ENCODE peak calls at places on chromosome 12, in six cellular contexts. R is neuronal stem cell, U is H1, L is mesendoderm, F is IMR-90, W is mesenchymal stem cell. T is an unnamed sample.

GRCh38 chr12:131218291-131219172 is 264.8 kb downstream of the ADGRD1 start:
- DNase-seq in R (no peak), U (no peak), L (peak; percentile 80), F (no peak), W (no peak), T (peak; percentile 84)

GRCh38 chr12:68378859-68379628 is 46.9 kb upstream of the MDM1 start:
- DNase-seq in R (no peak), U (no peak), L (no peak), F (no peak), W (no peak), T (no peak)

GRCh38 chr12:100993916-100994315 is 199.3 kb downstream of the ANO4 start:
- DNase-seq in R (no peak), U (no peak), L (peak; percentile 49), F (no peak), W (no peak), T (no peak)

GRCh38 chr12:66952668-66953067 is 273.8 kb upstream of the GRIP1 start:
- DNase-seq in R (no peak), U (no peak), L (no peak), F (no peak), W (no peak), T (no peak)

GRCh38 chr12:102120564-102120873 is 536 bp downstream of the PARPBP start:
- DNase-seq in R (no peak), U (no peak), L (no peak), F (no peak), W (no peak), T (no peak)

GRCh38 chr12:11716794-11717532 is 67.5 kb downstream of the ETV6 start:
- DNase-seq in R (no peak), U (no peak), L (no peak), F (peak; percentile 56), W (peak; percentile 90), T (no peak)

GRCh38 chr12:121797937-121798801 is 4.7 kb upstream of the RHOF start:
- DNase-seq in R (no peak), U (no peak), L (peak; percentile 81), F (peak; percentile 50), W (peak; percentile 41), T (no peak)

GRCh38 chr12:76135456-76135855 is 51.0 kb upstream of the NAP1L1 start:
- DNase-seq in R (no peak), U (no peak), L (no peak), F (no peak), W (no peak), T (no peak)

GRCh38 chr12:84046869-84047268 is 865.7 kb downstream of the SLC6A15 start:
- DNase-seq in R (no peak), U (no peak), L (no peak), F (no peak), W (no peak), T (no peak)

GRCh38 chr12:51864701-51865469 is 16.4 kb upstream of the FIGNL2 start:
- DNase-seq in R (no peak), U (no peak), L (peak; percentile 21), F (no peak), W (no peak), T (peak; percentile 51)
- H4K8ac ChIP-seq in R (peak overlapping the region; percentile 53), U (no peak overlapping the region), L (no peak overlapping the region), F (no peak overlapping the region), W (peak overlapping the region; percentile 47), T (no peak overlapping the region)

GRCh38 chr12:52232233-52232915 is 669 bp upstream of the KRT7 start:
- DNase-seq in R (no peak), U (no peak), L (peak; percentile 28), F (no peak), W (no peak), T (no peak)
- H3K4me2 ChIP-seq in R (peak overlapping the region; percentile 84), U (peak overlapping the region; percentile 76), L (peak overlapping the region; percentile 18), F (no peak overlapping the region), W (no peak overlapping the region), T (peak overlapping the region; percentile 58)

DNA sequence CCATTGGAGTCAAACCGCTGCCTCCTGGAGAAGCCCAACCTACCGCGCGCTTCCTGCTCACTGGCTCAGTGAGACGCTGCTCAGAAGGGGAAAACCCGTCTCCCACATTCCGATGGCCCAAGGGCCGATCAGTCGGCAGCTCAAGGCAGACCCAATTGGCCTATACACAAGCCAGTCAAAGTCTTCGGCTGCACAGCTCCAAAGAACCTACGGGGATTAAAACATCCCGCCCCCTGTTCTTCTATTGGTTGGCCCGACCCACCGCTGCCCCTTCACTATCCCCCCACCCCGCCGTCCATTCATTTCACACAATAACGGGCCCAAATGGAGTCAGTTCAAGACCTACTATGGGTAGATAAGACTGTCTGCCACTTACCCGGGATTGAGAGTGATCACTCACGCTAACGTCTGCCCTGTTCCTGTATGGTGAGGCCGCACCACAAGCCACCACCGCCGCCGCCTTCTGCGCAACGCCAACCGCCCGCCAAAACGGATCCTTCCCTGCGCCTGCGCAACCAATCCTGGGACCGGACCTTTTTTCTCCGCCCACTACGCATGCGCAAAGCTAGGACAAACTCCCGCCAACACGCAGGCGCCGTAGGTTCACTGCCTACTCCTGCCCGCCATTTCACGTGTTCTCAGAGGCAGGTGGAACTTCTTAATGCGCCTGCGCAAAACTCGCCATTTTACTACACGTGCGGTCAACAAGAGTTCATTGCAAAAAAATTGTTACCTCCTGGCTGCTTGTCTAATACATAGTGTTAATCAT is at the start of gene CBX5:
- DNase-seq in R (peak; percentile 100), U (peak; percentile 96), L (peak; percentile 100), F (peak; percentile 100), W (peak; percentile 100), T (peak; percentile 100)
- H4K8ac ChIP-seq in R (peak within 1 kb of the TSS; percentile 78), U (peak within 1 kb of the TSS; percentile 99), L (peak within 1 kb of the TSS; percentile 5), F (peak within 1 kb of the TSS; percentile 93), W (peak within 1 kb of the TSS; percentile 83), T (peak within 1 kb of the TSS; percentile 99)

GRCh38 chr12:2606186-2606910 is 188.4 kb upstream of the FKBP4 start:
- DNase-seq in R (no peak), U (no peak), L (no peak), F (no peak), W (no peak), T (no peak)
- H3K4me2 ChIP-seq in R (no peak overlapping the region), U (no peak overlapping the region), L (no peak overlapping the region), F (no peak overlapping the region), W (no peak overlapping the region), T (no peak overlapping the region)

GRCh38 chr12:6547987-6548386 is 7.9 kb downstream of the IFFO1 start:
- DNase-seq in R (no peak), U (no peak), L (peak; percentile 82), F (peak; percentile 89), W (peak; percentile 82), T (peak; percentile 27)
- H4K8ac ChIP-seq in R (no peak overlapping the region), U (no peak overlapping the region), L (no peak overlapping the region), F (peak overlapping the region; percentile 83), W (peak overlapping the region; percentile 83), T (no peak overlapping the region)

DNA sequence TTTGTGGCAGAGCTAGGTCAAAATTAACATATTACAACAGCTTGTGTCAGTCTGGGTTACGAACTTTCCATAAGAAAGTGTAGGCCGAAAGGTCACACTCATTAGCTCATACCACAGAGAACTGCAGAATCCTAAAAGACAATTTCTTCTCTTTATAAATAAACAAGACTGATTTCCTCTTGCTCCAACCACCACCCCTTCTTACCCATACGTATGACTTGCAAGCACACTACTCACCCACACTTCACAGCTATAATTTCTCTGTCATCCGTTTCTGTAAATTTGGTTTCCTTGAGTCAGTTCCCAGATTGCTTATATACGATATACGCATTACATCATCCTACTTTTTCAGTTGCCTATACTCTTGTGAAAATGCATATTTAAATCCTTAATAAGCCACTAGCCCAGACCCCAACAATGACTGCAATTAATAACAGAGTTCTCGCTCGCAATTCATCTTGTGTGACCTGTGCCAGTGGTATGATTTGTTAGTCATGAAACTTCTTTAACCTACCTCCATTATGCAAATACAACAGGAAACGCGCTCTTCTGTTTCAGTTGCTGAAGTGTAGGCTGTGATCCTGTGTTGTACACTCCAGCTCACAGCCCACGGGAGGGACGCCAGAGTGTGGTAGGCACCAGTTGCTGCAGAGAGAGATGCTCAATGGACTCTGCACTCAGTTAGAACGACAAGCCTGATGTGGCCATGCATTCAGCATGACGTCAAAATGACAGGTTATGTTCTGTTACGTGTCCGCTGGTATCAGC is 417.6 kb downstream of the PDZRN4 start:
- DNase-seq in R (no peak), U (no peak), L (no peak), F (peak; percentile 1), W (peak; percentile 79), T (no peak)
- H3K4me2 ChIP-seq in R (no peak overlapping the region), U (peak overlapping the region; percentile 20), L (no peak overlapping the region), F (no peak overlapping the region), W (no peak overlapping the region), T (no peak overlapping the region)

GRCh38 chr12:31589896-31590729 is 823 bp downstream of the DENND5B start:
- DNase-seq in R (peak; percentile 60), U (no peak), L (peak; percentile 72), F (peak; percentile 58), W (peak; percentile 79), T (peak; percentile 81)

GRCh38 chr12:31588976-31589375 is 2.0 kb downstream of the DENND5B start:
- DNase-seq in R (no peak), U (no peak), L (no peak), F (no peak), W (peak; percentile 39), T (no peak)

GRCh38 chr12:31589582-31589895 is 1.4 kb downstream of the DENND5B start:
- DNase-seq in R (no peak), U (no peak), L (no peak), F (no peak), W (no peak), T (no peak)

GRCh38 chr12:31591308-31591901 is 469 bp upstream of the DENND5B start:
- DNase-seq in R (no peak), U (no peak), L (peak; percentile 39), F (no peak), W (peak; percentile 73), T (peak; percentile 46)

DNA sequence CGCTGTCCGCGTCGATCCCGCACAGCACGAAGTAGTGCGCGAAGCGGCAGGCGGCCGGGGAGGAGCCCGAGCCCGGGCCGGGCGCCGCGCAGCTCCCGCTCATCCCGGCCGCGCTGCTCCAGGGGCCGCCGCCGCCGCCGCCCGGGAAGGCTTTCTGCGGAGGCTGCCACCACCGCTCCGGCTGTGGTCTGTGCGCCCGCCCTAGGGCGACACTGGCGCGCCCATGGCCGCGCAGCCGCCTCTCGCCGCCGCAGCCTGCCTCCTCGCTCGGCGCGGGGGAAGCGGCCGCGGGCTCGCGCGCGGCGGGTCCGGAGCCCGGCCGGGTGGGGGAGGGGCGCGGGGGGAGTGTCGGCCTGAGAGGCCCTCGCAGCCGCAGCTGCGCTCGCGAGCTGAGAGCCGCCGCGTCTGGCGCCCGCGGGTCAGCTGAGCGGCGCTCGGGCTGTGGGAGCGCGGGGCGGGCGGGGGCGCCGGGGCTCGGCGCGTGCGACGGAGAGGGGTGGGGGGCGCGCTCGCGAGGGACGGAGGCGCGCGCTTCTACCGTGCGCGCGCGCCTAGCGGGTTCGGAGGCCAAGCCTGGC is at the start of gene DENND5B:
- DNase-seq in R (peak; percentile 71), U (no peak), L (peak; percentile 70), F (peak; percentile 61), W (peak; percentile 75), T (peak; percentile 65)
- H4K8ac ChIP-seq in R (no peak within 1 kb of the TSS), U (peak within 1 kb of the TSS; percentile 97), L (no peak within 1 kb of the TSS), F (peak within 1 kb of the TSS; percentile 55), W (peak within 1 kb of the TSS; percentile 83), T (no peak within 1 kb of the TSS)

DNA sequence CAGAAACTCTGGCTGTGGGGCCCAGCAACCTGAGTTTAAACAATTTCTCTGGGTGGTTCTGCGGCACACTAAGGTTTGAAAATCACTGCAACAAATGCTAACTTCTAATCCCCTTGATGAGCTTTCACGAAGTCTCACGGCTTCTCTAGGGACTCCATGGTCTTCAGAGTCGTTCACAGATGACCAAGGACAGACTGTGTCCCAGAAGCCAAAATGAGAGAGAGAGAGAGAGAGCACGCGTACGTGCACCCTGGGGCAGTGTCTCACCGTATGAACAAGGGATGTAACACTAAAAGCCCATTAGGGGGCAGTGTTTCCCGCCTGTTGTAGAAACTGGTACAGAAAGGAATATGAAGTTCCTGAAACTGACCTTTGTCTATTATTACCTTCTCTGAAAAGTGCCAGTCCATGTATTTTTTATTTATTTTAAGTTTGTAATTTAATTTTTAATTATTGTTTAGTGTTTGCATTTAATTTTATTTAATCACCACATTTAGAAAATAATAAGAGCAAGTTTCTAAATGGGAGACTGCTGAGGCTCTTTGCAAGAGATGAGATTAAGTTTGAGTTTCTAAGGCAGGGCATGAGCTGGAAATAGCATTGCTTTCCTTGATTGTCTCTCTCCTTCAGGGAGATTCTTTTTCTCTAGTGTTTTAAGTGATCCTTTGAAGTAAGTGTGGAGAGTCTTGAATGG is 3.4 kb downstream of the APOLD1 start:
- DNase-seq in R (peak; percentile 54), U (no peak), L (peak; percentile 85), F (peak; percentile 82), W (peak; percentile 76), T (peak; percentile 68)
- H3K4me2 ChIP-seq in R (no peak overlapping the region), U (no peak overlapping the region), L (no peak overlapping the region), F (no peak overlapping the region), W (no peak overlapping the region), T (no peak overlapping the region)